ENCODE peak calls at places on chromosomes 11 and 22, in five cellular contexts. One of them, this sample, is unnamed.

GRCh38 chr11:35011389-35011788 is 95.0 kb downstream of the PDHX start:
- DNase-seq in stimulated activated CD4-positive, alpha-beta T cell treated with anti-CD3 and anti-CD28 coated beads, Interleukin-4, amount 100 ng/mL, for 24 hours: no peak
- DNase-seq in HEK293T: no peak
- DNase-seq in brain microvascular endothelial cell: no peak
- DNase-seq in GOT3: no peak
- DNase-seq in this sample: no peak

GRCh38 chr11:74822187-74822586 is 73.5 kb downstream of the RNF169 start:
- DNase-seq in stimulated activated CD4-positive, alpha-beta T cell treated with anti-CD3 and anti-CD28 coated beads, Interleukin-4, amount 100 ng/mL, for 24 hours: no peak
- DNase-seq in HEK293T: no peak
- DNase-seq in brain microvascular endothelial cell: peak; percentile 46
- DNase-seq in GOT3: no peak
- DNase-seq in this sample: no peak

GRCh38 chr22:29031236-29031982 is 30.2 kb downstream of the C22orf31 start:
- DNase-seq in stimulated activated CD4-positive, alpha-beta T cell treated with anti-CD3 and anti-CD28 coated beads, Interleukin-4, amount 100 ng/mL, for 24 hours: no peak
- DNase-seq in HEK293T: peak; percentile 49
- DNase-seq in brain microvascular endothelial cell: peak; percentile 96
- DNase-seq in GOT3: no peak
- DNase-seq in this sample: peak; percentile 65

GRCh38 chr11:10390375-10390774 is 64.7 kb upstream of the AMPD3 start:
- DNase-seq in stimulated activated CD4-positive, alpha-beta T cell treated with anti-CD3 and anti-CD28 coated beads, Interleukin-4, amount 100 ng/mL, for 24 hours: no peak
- DNase-seq in HEK293T: no peak
- DNase-seq in brain microvascular endothelial cell: no peak
- DNase-seq in GOT3: no peak
- DNase-seq in this sample: no peak

GRCh38 chr11:134272381-134273316 is 3.5 kb upstream of the GLB1L3 start:
- DNase-seq in stimulated activated CD4-positive, alpha-beta T cell treated with anti-CD3 and anti-CD28 coated beads, Interleukin-4, amount 100 ng/mL, for 24 hours: no peak
- DNase-seq in HEK293T: peak; percentile 39
- DNase-seq in brain microvascular endothelial cell: no peak
- DNase-seq in GOT3: no peak
- DNase-seq in this sample: no peak

GRCh38 chr22:50191041-50191740 is 5.5 kb downstream of the TRABD start:
- DNase-seq in stimulated activated CD4-positive, alpha-beta T cell treated with anti-CD3 and anti-CD28 coated beads, Interleukin-4, amount 100 ng/mL, for 24 hours: peak; percentile 77
- DNase-seq in HEK293T: no peak
- DNase-seq in brain microvascular endothelial cell: no peak
- DNase-seq in GOT3: no peak
- DNase-seq in this sample: no peak

GRCh38 chr22:36104435-36104834 is 56.1 kb downstream of the APOL3 start:
- DNase-seq in stimulated activated CD4-positive, alpha-beta T cell treated with anti-CD3 and anti-CD28 coated beads, Interleukin-4, amount 100 ng/mL, for 24 hours: no peak
- DNase-seq in HEK293T: no peak
- DNase-seq in brain microvascular endothelial cell: no peak
- DNase-seq in GOT3: no peak
- DNase-seq in this sample: no peak

GRCh38 chr11:77040401-77040777 is 6.2 kb downstream of the B3GNT6 start:
- DNase-seq in stimulated activated CD4-positive, alpha-beta T cell treated with anti-CD3 and anti-CD28 coated beads, Interleukin-4, amount 100 ng/mL, for 24 hours: no peak
- DNase-seq in HEK293T: no peak
- DNase-seq in brain microvascular endothelial cell: no peak
- DNase-seq in GOT3: no peak
- DNase-seq in this sample: no peak

GRCh38 chr11:94861306-94861845 is 93.2 kb downstream of the AMOTL1 start:
- DNase-seq in stimulated activated CD4-positive, alpha-beta T cell treated with anti-CD3 and anti-CD28 coated beads, Interleukin-4, amount 100 ng/mL, for 24 hours: no peak
- DNase-seq in HEK293T: no peak
- DNase-seq in brain microvascular endothelial cell: no peak
- DNase-seq in GOT3: no peak
- DNase-seq in this sample: no peak

GRCh38 chr22:36236338-36237319 is 2.7 kb downstream of the APOL2 start:
- DNase-seq in stimulated activated CD4-positive, alpha-beta T cell treated with anti-CD3 and anti-CD28 coated beads, Interleukin-4, amount 100 ng/mL, for 24 hours: no peak
- DNase-seq in HEK293T: no peak
- DNase-seq in brain microvascular endothelial cell: no peak
- DNase-seq in GOT3: no peak
- DNase-seq in this sample: no peak

GRCh38 chr22:38422615-38423511 is 32.1 kb downstream of the KCNJ4 start:
- DNase-seq in stimulated activated CD4-positive, alpha-beta T cell treated with anti-CD3 and anti-CD28 coated beads, Interleukin-4, amount 100 ng/mL, for 24 hours: no peak
- DNase-seq in HEK293T: no peak
- DNase-seq in brain microvascular endothelial cell: no peak
- DNase-seq in GOT3: no peak
- DNase-seq in this sample: no peak

GRCh38 chr11:1638344-1638743 is 8.8 kb downstream of the KRTAP5-5 start:
- DNase-seq in stimulated activated CD4-positive, alpha-beta T cell treated with anti-CD3 and anti-CD28 coated beads, Interleukin-4, amount 100 ng/mL, for 24 hours: no peak
- DNase-seq in HEK293T: no peak
- DNase-seq in brain microvascular endothelial cell: no peak
- DNase-seq in GOT3: no peak
- DNase-seq in this sample: no peak

GRCh38 chr11:27248430-27249207 is 114.4 kb downstream of the CCDC34 start:
- DNase-seq in stimulated activated CD4-positive, alpha-beta T cell treated with anti-CD3 and anti-CD28 coated beads, Interleukin-4, amount 100 ng/mL, for 24 hours: no peak
- DNase-seq in HEK293T: no peak
- DNase-seq in brain microvascular endothelial cell: no peak
- DNase-seq in GOT3: no peak
- DNase-seq in this sample: no peak